ENCODE peak calls at places on chromosomes 12 and 14, in six cellular contexts. Z, M, V, H, Y and R are unnamed samples.

GRCh38 chr14:74763803-74764531 is 851 bp downstream of the YLPM1 start:
- DNase-seq in Z (peak; percentile 86), M (peak; percentile 13), V (peak; percentile 13), H (no peak), Y (peak; percentile 21), R (no peak)

GRCh38 chr12:57063991-57064725 is 14.2 kb upstream of the MYO1A start:
- DNase-seq in Z (no peak), M (no peak), V (no peak), H (no peak), Y (no peak), R (no peak)

GRCh38 chr12:21892341-21892740 is 48.9 kb downstream of the ABCC9 start:
- DNase-seq in Z (no peak), M (no peak), V (no peak), H (no peak), Y (no peak), R (no peak)

GRCh38 chr12:76124456-76124855 is 40.0 kb upstream of the NAP1L1 start:
- DNase-seq in Z (no peak), M (no peak), V (no peak), H (no peak), Y (no peak), R (no peak)

GRCh38 chr12:102406033-102406584 is 74.3 kb downstream of the IGF1 start:
- DNase-seq in Z (no peak), M (peak; percentile 40), V (peak; percentile 37), H (peak; percentile 22), Y (peak; percentile 24), R (no peak)

GRCh38 chr12:32486158-32486557 is 86.8 kb downstream of the FGD4 start:
- DNase-seq in Z (no peak), M (no peak), V (no peak), H (no peak), Y (no peak), R (no peak)

GRCh38 chr14:104680056-104680805 is 9.2 kb upstream of the INF2 start:
- DNase-seq in Z (peak; percentile 89), M (no peak), V (no peak), H (peak; percentile 72), Y (no peak), R (no peak)

GRCh38 chr12:41700940-41701339 is 443.7 kb downstream of the GXYLT1 start:
- DNase-seq in Z (no peak), M (no peak), V (no peak), H (no peak), Y (no peak), R (no peak)

GRCh38 chr12:47867496-47867941 is 37.3 kb downstream of the VDR start:
- DNase-seq in Z (no peak), M (no peak), V (no peak), H (peak; percentile 90), Y (peak; percentile 45), R (no peak)

GRCh38 chr12:127253797-127254196 is 1013.2 kb upstream of the TMEM132C start:
- DNase-seq in Z (no peak), M (no peak), V (no peak), H (no peak), Y (no peak), R (no peak)

GRCh38 chr14:32629146-32629545 is 300.0 kb downstream of the AKAP6 start:
- DNase-seq in Z (no peak), M (no peak), V (no peak), H (peak; percentile 35), Y (no peak), R (no peak)

GRCh38 chr14:34277191-34277590 is 184.8 kb downstream of the SPTSSA start:
- DNase-seq in Z (no peak), M (no peak), V (no peak), H (no peak), Y (no peak), R (no peak)

GRCh38 chr12:131279281-131279921 is 325.7 kb downstream of the ADGRD1 start:
- DNase-seq in Z (peak; percentile 66), M (no peak), V (no peak), H (no peak), Y (peak; percentile 12), R (no peak)

GRCh38 chr14:37118673-37119366 is 53.6 kb downstream of the SLC25A21 start:
- DNase-seq in Z (no peak), M (no peak), V (no peak), H (no peak), Y (no peak), R (no peak)

GRCh38 chr14:79404874-79405273 is 806.4 kb downstream of the DIO2 start:
- DNase-seq in Z (no peak), M (no peak), V (no peak), H (no peak), Y (no peak), R (no peak)

GRCh38 chr12:3085341-3086125 is 8.4 kb downstream of the TSPAN9 start:
- DNase-seq in Z (no peak), M (no peak), V (no peak), H (no peak), Y (no peak), R (no peak)

GRCh38 chr12:14514154-14514842 is 53.4 kb downstream of the PLBD1 start:
- DNase-seq in Z (no peak), M (peak; percentile 38), V (peak; percentile 88), H (peak; percentile 55), Y (peak; percentile 63), R (peak; percentile 72)

GRCh38 chr14:88941414-88941813 is 117.0 kb downstream of the TTC8 start:
- DNase-seq in Z (no peak), M (no peak), V (no peak), H (no peak), Y (no peak), R (no peak)

GRCh38 chr12:95942532-95943230 is at the start of gene CCDC38:
- DNase-seq in Z (peak; percentile 95), M (peak; percentile 76), V (peak; percentile 80), H (peak; percentile 29), Y (peak; percentile 87), R (peak; percentile 65)

GRCh38 chr14:90132821-90133570 is 71.2 kb downstream of the KCNK13 start:
- DNase-seq in Z (no peak), M (no peak), V (no peak), H (peak; percentile 38), Y (no peak), R (no peak)

GRCh38 chr14:90319173-90319572 is 12.6 kb downstream of the NRDE2 start:
- DNase-seq in Z (no peak), M (no peak), V (no peak), H (no peak), Y (no peak), R (no peak)

GRCh38 chr12:66755727-66756395 is 77.0 kb upstream of the GRIP1 start:
- DNase-seq in Z (no peak), M (no peak), V (no peak), H (no peak), Y (no peak), R (no peak)

GRCh38 chr14:52348279-52348678 is 34.2 kb downstream of the PTGER2 start:
- DNase-seq in Z (no peak), M (no peak), V (no peak), H (peak; percentile 8), Y (no peak), R (no peak)

GRCh38 chr12:84508325-84508861 is 404.2 kb downstream of the SLC6A15 start:
- DNase-seq in Z (no peak), M (peak; percentile 11), V (no peak), H (peak; percentile 67), Y (no peak), R (no peak)

GRCh38 chr14:90632868-90633267 is 183.4 kb downstream of the TTC7B start:
- DNase-seq in Z (no peak), M (no peak), V (no peak), H (no peak), Y (no peak), R (no peak)

GRCh38 chr12:13839937-13840336 is 141.5 kb downstream of the GRIN2B start:
- DNase-seq in Z (no peak), M (no peak), V (no peak), H (no peak), Y (peak; percentile 23), R (no peak)

GRCh38 chr14:75720828-75721227 is 59.8 kb downstream of the TTLL5 start:
- DNase-seq in Z (no peak), M (peak; percentile 66), V (peak; percentile 81), H (peak; percentile 87), Y (peak; percentile 40), R (peak; percentile 73)

GRCh38 chr12:27424631-27425230 is 21.8 kb upstream of the SMCO2 start:
- DNase-seq in Z (no peak), M (peak; percentile 41), V (peak; percentile 13), H (peak; percentile 86), Y (no peak), R (no peak)

GRCh38 chr12:110554184-110554583 is 28.9 kb downstream of the PPTC7 start:
- DNase-seq in Z (no peak), M (no peak), V (no peak), H (no peak), Y (no peak), R (no peak)

GRCh38 chr12:110560048-110560447 is 23.1 kb downstream of the PPTC7 start:
- DNase-seq in Z (no peak), M (no peak), V (no peak), H (no peak), Y (no peak), R (no peak)

GRCh38 chr12:110557300-110557699 is 25.8 kb downstream of the PPTC7 start:
- DNase-seq in Z (no peak), M (no peak), V (no peak), H (no peak), Y (no peak), R (no peak)

GRCh38 chr12:110556705-110557104 is 26.4 kb downstream of the PPTC7 start:
- DNase-seq in Z (no peak), M (no peak), V (no peak), H (no peak), Y (no peak), R (no peak)

GRCh38 chr12:110555509-110556406 is 27.4 kb downstream of the PPTC7 start:
- DNase-seq in Z (no peak), M (no peak), V (no peak), H (peak; percentile 54), Y (no peak), R (no peak)
- H3K4me3 ChIP-seq in Z (no peak overlapping the region), M (no peak overlapping the region), V (no peak overlapping the region), H (no peak overlapping the region), Y (no peak overlapping the region), R (no peak overlapping the region)

GRCh38 chr14:21098134-21098891 is at the start of gene ZNF219:
- DNase-seq in Z (peak; percentile 93), M (peak; percentile 65), V (peak; percentile 83), H (peak; percentile 45), Y (peak; percentile 66), R (no peak)
- H3K4me3 ChIP-seq in Z (peak within 1 kb of the TSS; percentile 26), M (peak within 1 kb of the TSS; percentile 54), V (peak within 1 kb of the TSS; percentile 68), H (peak within 1 kb of the TSS; percentile 73), Y (peak within 1 kb of the TSS; percentile 84), R (peak within 1 kb of the TSS; percentile 68)

GRCh38 chr12:54296393-54297121 is 4.3 kb downstream of the NFE2 start:
- DNase-seq in Z (peak; percentile 29), M (no peak), V (no peak), H (no peak), Y (no peak), R (no peak)
- H3K4me3 ChIP-seq in Z (no peak overlapping the region), M (peak overlapping the region; percentile 49), V (no peak overlapping the region), H (no peak overlapping the region), Y (peak overlapping the region; percentile 46), R (no peak overlapping the region)

GRCh38 chr14:69040343-69040742 is 61.2 kb upstream of the ACTN1 start:
- DNase-seq in Z (no peak), M (no peak), V (no peak), H (no peak), Y (no peak), R (no peak)
- H3K4me3 ChIP-seq in Z (no peak overlapping the region), M (no peak overlapping the region), V (no peak overlapping the region), H (no peak overlapping the region), Y (no peak overlapping the region), R (no peak overlapping the region)

GRCh38 chr12:6627598-6627997 is 8.2 kb downstream of the LPAR5 start:
- DNase-seq in Z (no peak), M (no peak), V (no peak), H (no peak), Y (peak; percentile 31), R (no peak)
- H3K4me3 ChIP-seq in Z (no peak overlapping the region), M (no peak overlapping the region), V (no peak overlapping the region), H (no peak overlapping the region), Y (peak overlapping the region; percentile 42), R (no peak overlapping the region)